ENCODE peak calls at places on chromosomes 11 and 22, in nine cellular contexts. One of them, this sample, is unnamed.

GRCh38 chr11:404551-405264 is 10.1 kb downstream of the SIGIRR start:
- DNase-seq in iris pigment epithelial cell: no peak
- DNase-seq in retina: no peak
- DNase-seq in IMR-90: no peak
- DNase-seq in DMS53: no peak
- DNase-seq in T follicular helper cell: no peak
- DNase-seq in fibroblast of mammary gland: no peak
- DNase-seq in stimulated activated CD4-positive, alpha-beta T cell treated with anti-CD3 and anti-CD28 coated beads, Interleukin-12 subunit alpha, Interleukin-12 subunit beta, amount 100 ng/mL, for 4 hours: no peak
- DNase-seq in T-helper 9 cell: no peak
- DNase-seq in this sample: no peak

GRCh38 chr11:10674991-10675440 is 18.5 kb downstream of the IRAG1 start:
- DNase-seq in T follicular helper cell: no peak
- DNase-seq in T-helper 9 cell: no peak
- DNase-seq in DMS53: no peak
- DNase-seq in retina: no peak
- DNase-seq in stimulated activated CD4-positive, alpha-beta T cell treated with anti-CD3 and anti-CD28 coated beads, Interleukin-12 subunit alpha, Interleukin-12 subunit beta, amount 100 ng/mL, for 4 hours: no peak
- DNase-seq in iris pigment epithelial cell: no peak
- DNase-seq in fibroblast of mammary gland: no peak
- DNase-seq in IMR-90: no peak
- DNase-seq in this sample: peak

GRCh38 chr11:123438191-123438627 is 8.1 kb downstream of the GRAMD1B start:
- DNase-seq in T follicular helper cell: no peak
- DNase-seq in fibroblast of mammary gland: no peak
- DNase-seq in IMR-90: peak
- DNase-seq in stimulated activated CD4-positive, alpha-beta T cell treated with anti-CD3 and anti-CD28 coated beads, Interleukin-12 subunit alpha, Interleukin-12 subunit beta, amount 100 ng/mL, for 4 hours: no peak
- DNase-seq in T-helper 9 cell: no peak
- DNase-seq in DMS53: no peak
- DNase-seq in retina: peak
- DNase-seq in iris pigment epithelial cell: peak
- DNase-seq in this sample: peak

GRCh38 chr11:48020092-48020755 is 39.9 kb downstream of the PTPRJ start:
- DNase-seq in T-helper 9 cell: no peak
- DNase-seq in retina: no peak
- DNase-seq in fibroblast of mammary gland: no peak
- DNase-seq in iris pigment epithelial cell: no peak
- DNase-seq in stimulated activated CD4-positive, alpha-beta T cell treated with anti-CD3 and anti-CD28 coated beads, Interleukin-12 subunit alpha, Interleukin-12 subunit beta, amount 100 ng/mL, for 4 hours: no peak
- DNase-seq in IMR-90: no peak
- DNase-seq in T follicular helper cell: no peak
- DNase-seq in DMS53: no peak
- DNase-seq in this sample: no peak

GRCh38 chr11:76796511-76797203 is 13.5 kb downstream of the TSKU start:
- DNase-seq in stimulated activated CD4-positive, alpha-beta T cell treated with anti-CD3 and anti-CD28 coated beads, Interleukin-12 subunit alpha, Interleukin-12 subunit beta, amount 100 ng/mL, for 4 hours: no peak
- DNase-seq in iris pigment epithelial cell: no peak
- DNase-seq in T-helper 9 cell: no peak
- DNase-seq in DMS53: no peak
- DNase-seq in retina: no peak
- DNase-seq in fibroblast of mammary gland: no peak
- DNase-seq in T follicular helper cell: no peak
- DNase-seq in IMR-90: no peak
- DNase-seq in this sample: no peak

GRCh38 chr22:29263791-29264216 is 4.0 kb downstream of the RHBDD3 start:
- DNase-seq in IMR-90: no peak
- DNase-seq in iris pigment epithelial cell: no peak
- DNase-seq in fibroblast of mammary gland: no peak
- DNase-seq in T-helper 9 cell: no peak
- DNase-seq in DMS53: no peak
- DNase-seq in stimulated activated CD4-positive, alpha-beta T cell treated with anti-CD3 and anti-CD28 coated beads, Interleukin-12 subunit alpha, Interleukin-12 subunit beta, amount 100 ng/mL, for 4 hours: no peak
- DNase-seq in T follicular helper cell: no peak
- DNase-seq in retina: no peak
- DNase-seq in this sample: no peak

GRCh38 chr11:16879690-16880089 is 134.5 kb downstream of the PLEKHA7 start:
- DNase-seq in T-helper 9 cell: no peak
- DNase-seq in stimulated activated CD4-positive, alpha-beta T cell treated with anti-CD3 and anti-CD28 coated beads, Interleukin-12 subunit alpha, Interleukin-12 subunit beta, amount 100 ng/mL, for 4 hours: no peak
- DNase-seq in iris pigment epithelial cell: no peak
- DNase-seq in retina: no peak
- DNase-seq in IMR-90: no peak
- DNase-seq in T follicular helper cell: no peak
- DNase-seq in fibroblast of mammary gland: peak
- DNase-seq in DMS53: no peak
- DNase-seq in this sample: no peak

GRCh38 chr11:120925944-120926343 is 98.0 kb upstream of the TBCEL start:
- DNase-seq in T-helper 9 cell: no peak
- DNase-seq in stimulated activated CD4-positive, alpha-beta T cell treated with anti-CD3 and anti-CD28 coated beads, Interleukin-12 subunit alpha, Interleukin-12 subunit beta, amount 100 ng/mL, for 4 hours: no peak
- DNase-seq in DMS53: no peak
- DNase-seq in IMR-90: no peak
- DNase-seq in iris pigment epithelial cell: no peak
- DNase-seq in T follicular helper cell: no peak
- DNase-seq in fibroblast of mammary gland: no peak
- DNase-seq in retina: no peak
- DNase-seq in this sample: no peak

GRCh38 chr22:45448431-45448830 is 34.9 kb downstream of the RIBC2 start:
- DNase-seq in T-helper 9 cell: no peak
- DNase-seq in iris pigment epithelial cell: no peak
- DNase-seq in DMS53: no peak
- DNase-seq in retina: no peak
- DNase-seq in IMR-90: no peak
- DNase-seq in T follicular helper cell: no peak
- DNase-seq in fibroblast of mammary gland: peak
- DNase-seq in stimulated activated CD4-positive, alpha-beta T cell treated with anti-CD3 and anti-CD28 coated beads, Interleukin-12 subunit alpha, Interleukin-12 subunit beta, amount 100 ng/mL, for 4 hours: no peak
- DNase-seq in this sample: no peak

GRCh38 chr22:44698531-44699421 is 3.2 kb upstream of the PRR5 start:
- DNase-seq in DMS53: no peak
- DNase-seq in T follicular helper cell: no peak
- DNase-seq in IMR-90: peak
- DNase-seq in iris pigment epithelial cell: peak
- DNase-seq in retina: peak
- DNase-seq in fibroblast of mammary gland: peak
- DNase-seq in T-helper 9 cell: no peak
- DNase-seq in stimulated activated CD4-positive, alpha-beta T cell treated with anti-CD3 and anti-CD28 coated beads, Interleukin-12 subunit alpha, Interleukin-12 subunit beta, amount 100 ng/mL, for 4 hours: no peak
- DNase-seq in this sample: peak

GRCh38 chr22:29343313-29343805 is 27.9 kb upstream of the RASL10A start:
- DNase-seq in IMR-90: peak
- DNase-seq in iris pigment epithelial cell: peak
- DNase-seq in DMS53: peak
- DNase-seq in stimulated activated CD4-positive, alpha-beta T cell treated with anti-CD3 and anti-CD28 coated beads, Interleukin-12 subunit alpha, Interleukin-12 subunit beta, amount 100 ng/mL, for 4 hours: no peak
- DNase-seq in fibroblast of mammary gland: peak
- DNase-seq in retina: no peak
- DNase-seq in T follicular helper cell: no peak
- DNase-seq in T-helper 9 cell: no peak
- DNase-seq in this sample: peak

GRCh38 chr11:76208829-76209670 is 2.7 kb upstream of the WNT11 start:
- DNase-seq in T follicular helper cell: peak
- DNase-seq in T-helper 9 cell: peak
- DNase-seq in fibroblast of mammary gland: peak
- DNase-seq in retina: peak
- DNase-seq in stimulated activated CD4-positive, alpha-beta T cell treated with anti-CD3 and anti-CD28 coated beads, Interleukin-12 subunit alpha, Interleukin-12 subunit beta, amount 100 ng/mL, for 4 hours: peak
- DNase-seq in IMR-90: peak
- DNase-seq in iris pigment epithelial cell: peak
- DNase-seq in DMS53: peak
- DNase-seq in this sample: peak

GRCh38 chr11:119316729-119317591 is at the start of gene MCAM:
- DNase-seq in iris pigment epithelial cell: peak
- DNase-seq in T follicular helper cell: no peak
- DNase-seq in stimulated activated CD4-positive, alpha-beta T cell treated with anti-CD3 and anti-CD28 coated beads, Interleukin-12 subunit alpha, Interleukin-12 subunit beta, amount 100 ng/mL, for 4 hours: no peak
- DNase-seq in DMS53: peak
- DNase-seq in retina: peak
- DNase-seq in IMR-90: peak
- DNase-seq in T-helper 9 cell: no peak
- DNase-seq in fibroblast of mammary gland: no peak
- DNase-seq in this sample: peak

GRCh38 chr11:73565804-73566203 is 32.1 kb downstream of the FAM168A start:
- DNase-seq in fibroblast of mammary gland: no peak
- DNase-seq in stimulated activated CD4-positive, alpha-beta T cell treated with anti-CD3 and anti-CD28 coated beads, Interleukin-12 subunit alpha, Interleukin-12 subunit beta, amount 100 ng/mL, for 4 hours: no peak
- DNase-seq in DMS53: no peak
- DNase-seq in retina: no peak
- DNase-seq in IMR-90: no peak
- DNase-seq in T follicular helper cell: no peak
- DNase-seq in iris pigment epithelial cell: no peak
- DNase-seq in T-helper 9 cell: no peak
- DNase-seq in this sample: no peak

GRCh38 chr11:116424615-116425261 is 348.0 kb downstream of the BUD13 start:
- DNase-seq in fibroblast of mammary gland: no peak
- DNase-seq in T follicular helper cell: no peak
- DNase-seq in IMR-90: no peak
- DNase-seq in T-helper 9 cell: no peak
- DNase-seq in DMS53: peak
- DNase-seq in stimulated activated CD4-positive, alpha-beta T cell treated with anti-CD3 and anti-CD28 coated beads, Interleukin-12 subunit alpha, Interleukin-12 subunit beta, amount 100 ng/mL, for 4 hours: no peak
- DNase-seq in retina: no peak
- DNase-seq in iris pigment epithelial cell: no peak
- DNase-seq in this sample: no peak

This sample was measured in RPMI7951.